ENCODE peak calls at places on chromosomes 13 and 19, in six cellular contexts. H, C, D, K, O and J are unnamed samples.

GRCh38 chr19:677201-677600 is 1.0 kb downstream of the FSTL3 start:
- DNase-seq in O (no peak), C (peak), H (peak), D (peak), K (no peak), J (peak)

GRCh38 chr13:103557878-103558277 is 491.7 kb upstream of the SLC10A2 start:
- DNase-seq in K (no peak), C (no peak), D (no peak), H (no peak), O (no peak), J (no peak)

GRCh38 chr19:6773323-6773931 is 919 bp downstream of the VAV1 start:
- DNase-seq in K (no peak), C (no peak), H (no peak), D (no peak), O (peak), J (no peak)

GRCh38 chr13:44679602-44680001 is 103.5 kb upstream of the TSC22D1 start:
- DNase-seq in H (no peak), O (no peak), D (no peak), C (no peak), K (no peak), J (no peak)

GRCh38 chr13:98564204-98564603 is 12.7 kb downstream of the STK24 start:
- DNase-seq in C (no peak), O (no peak), K (no peak), D (no peak), H (no peak), J (no peak)

GRCh38 chr19:2722541-2723344 is 1.6 kb upstream of the DIRAS1 start:
- DNase-seq in H (peak), O (no peak), C (peak), K (no peak), D (peak), J (peak)

GRCh38 chr13:80989770-80990169 is 648.8 kb upstream of the SPRY2 start:
- DNase-seq in C (no peak), K (no peak), D (no peak), O (no peak), H (no peak), J (no peak)

GRCh38 chr13:24107955-24108614 is 52.4 kb upstream of the SPATA13 start:
- DNase-seq in C (no peak), D (no peak), H (no peak), O (no peak), K (no peak), J (no peak)

GRCh38 chr19:1265611-1266115 is 3.5 kb upstream of the CIRBP start:
- DNase-seq in O (no peak), K (no peak), H (peak), D (peak), C (peak), J (peak)

GRCh38 chr19:56091066-56091490 is 30.0 kb downstream of the ZNF787 start:
- DNase-seq in K (no peak), O (no peak), H (no peak), C (no peak), D (peak), J (peak)

GRCh38 chr19:44682807-44683206 is 11.5 kb downstream of the CEACAM19 start:
- DNase-seq in D (no peak), O (no peak), H (no peak), K (no peak), C (no peak), J (no peak)

GRCh38 chr13:94371855-94372254 is 107.6 kb downstream of the DCT start:
- DNase-seq in K (no peak), H (no peak), D (no peak), C (no peak), O (no peak), J (no peak)

GRCh38 chr13:110274687-110275086 is 32.3 kb downstream of the COL4A1 start:
- DNase-seq in O (no peak), H (no peak), K (no peak), D (peak), C (no peak), J (no peak)

GRCh38 chr13:95714142-95714832 is 37.3 kb downstream of the DNAJC3 start:
- DNase-seq in H (peak), O (no peak), C (no peak), K (no peak), D (peak), J (peak)

GRCh38 chr13:102697929-102698648 is 3.2 kb upstream of the METTL21C start:
- DNase-seq in C (no peak), K (no peak), D (no peak), O (no peak), H (no peak), J (no peak)

GRCh38 chr19:43329989-43330388 is 23.5 kb upstream of the CD177 start:
- DNase-seq in C (no peak), K (no peak), H (no peak), O (no peak), D (no peak), J (no peak)

GRCh38 chr13:113065406-113066141 is 40.0 kb upstream of the F7 start:
- DNase-seq in H (no peak), C (no peak), O (no peak), D (no peak), K (no peak), J (no peak)

GRCh38 chr13:109700176-109700575 is 86.2 kb downstream of the IRS2 start:
- DNase-seq in K (no peak), C (peak), D (peak), H (peak), O (no peak), J (peak)

GRCh38 chr19:17734146-17734545 is 14.9 kb downstream of the MAP1S start:
- DNase-seq in O (no peak), D (no peak), K (no peak), C (no peak), H (no peak), J (no peak)

GRCh38 chr19:38152461-38153379 is 71.3 kb downstream of the DPF1 start:
- DNase-seq in K (no peak), D (no peak), H (peak), C (peak), O (no peak), J (no peak)

GRCh38 chr19:47036233-47036651 is 12.2 kb downstream of the TMEM160 start:
- DNase-seq in D (no peak), O (no peak), H (no peak), K (no peak), C (no peak), J (no peak)

GRCh38 chr13:110610955-110611595 is 4.3 kb upstream of the NAXD start:
- DNase-seq in D (peak), C (no peak), O (no peak), K (no peak), H (peak), J (no peak)

GRCh38 chr13:49652691-49653305 is 24.5 kb downstream of the ARL11 start:
- DNase-seq in K (no peak), H (peak), C (no peak), D (peak), O (no peak), J (no peak)

GRCh38 chr13:36829753-36830152 is 10.7 kb downstream of the RFXAP start:
- DNase-seq in K (no peak), H (no peak), D (no peak), C (no peak), O (no peak), J (no peak)

GRCh38 chr13:49836516-49836915 is 44.0 kb upstream of the KPNA3 start:
- DNase-seq in K (no peak), C (no peak), H (no peak), D (no peak), O (no peak), J (peak)

GRCh38 chr13:18628428-18628827 is 553.2 kb downstream of the TUBA3C start:
- DNase-seq in O (no peak), D (no peak), H (no peak), K (no peak), C (no peak), J (no peak)

GRCh38 chr19:47158367-47158791 is 27.7 kb downstream of the SAE1 start:
- DNase-seq in C (peak), O (no peak), K (no peak), D (no peak), H (no peak), J (no peak)

GRCh38 chr13:98484289-98485219 is 92.4 kb downstream of the STK24 start:
- DNase-seq in D (peak), C (peak), O (peak), K (no peak), H (peak), J (peak)

GRCh38 chr13:85503797-85504196 is 295.4 kb downstream of the SLITRK6 start:
- DNase-seq in H (peak), K (no peak), C (no peak), O (no peak), D (peak), J (peak)

GRCh38 chr13:39876258-39876657 is 220.8 kb downstream of the COG6 start:
- DNase-seq in C (no peak), D (peak), K (no peak), H (peak), O (no peak), J (peak)

GRCh38 chr19:40425450-40426287 is at the start of gene SERTAD1:
- DNase-seq in D (peak), H (peak), K (peak), O (peak), C (peak), J (peak)

GRCh38 chr19:38455031-38455430 is 21.5 kb downstream of the RYR1 start:
- DNase-seq in O (no peak), K (no peak), C (no peak), H (peak), D (no peak), J (no peak)

GRCh38 chr19:5026706-5027273 is 57.9 kb downstream of the KDM4B start:
- DNase-seq in C (no peak), D (no peak), K (no peak), H (no peak), O (no peak), J (no peak)

GRCh38 chr19:57403737-57404537 is 7.0 kb upstream of the ZNF17 start:
- DNase-seq in H (no peak), O (no peak), C (no peak), K (no peak), D (no peak), J (no peak)

GRCh38 chr19:16198363-16198636 is 589 bp downstream of the AP1M1 start:
- DNase-seq in K (no peak), O (no peak), D (no peak), C (no peak), H (no peak), J (no peak)